ENCODE peak calls at places on chromosomes 7 and 10, in eight cellular contexts. I is GM10248; P is stimulated activated CD4-positive, alpha-beta T cell treated with anti-CD3 and anti-CD28 coated beads, Interleukin-2, amount 100 ng/mL, for 48 hours; O is activated CD4-positive, alpha-beta memory T cell treated with anti-CD3 and anti-CD28 coated beads for 36 hours; T is NCI-H187; U is memory B cell; V is NCI-H1417; J is activated CD4-positive, CD25-positive, alpha-beta regulatory T cell. N is an unnamed sample.

GRCh38 chr10:7520496-7521485 is 110.0 kb upstream of the SFMBT2 start:
- DNase-seq in I (peak), T (no peak), V (peak), J (no peak), O (no peak), U (no peak), P (no peak), N (no peak)

GRCh38 chr7:36487756-36488336 is 98.2 kb downstream of the ANLN start:
- DNase-seq in U (peak), P (peak), O (no peak), J (no peak), T (no peak), I (peak), V (peak), N (peak)

GRCh38 chr7:22561356-22561755 is 61.4 kb upstream of the STEAP1B start:
- DNase-seq in J (no peak), T (no peak), U (no peak), I (no peak), P (no peak), O (peak), V (no peak), N (no peak)

GRCh38 chr7:107847168-107847835 is 43.7 kb upstream of the DLD start:
- DNase-seq in P (no peak), V (no peak), I (no peak), U (no peak), O (no peak), J (no peak), T (peak), N (no peak)

GRCh38 chr7:140769852-140770251 is 73.3 kb downstream of the NDUFB2 start:
- DNase-seq in P (no peak), T (no peak), U (no peak), O (no peak), V (peak), I (no peak), J (no peak), N (no peak)

GRCh38 chr7:114414151-114415053 is at the start of gene FOXP2:
- DNase-seq in O (no peak), V (peak), P (no peak), U (no peak), I (no peak), J (no peak), T (peak), N (no peak)

GRCh38 chr7:962401-963081 is 8.1 kb upstream of the ADAP1 start:
- DNase-seq in V (no peak), U (no peak), T (no peak), J (no peak), P (no peak), O (no peak), I (no peak), N (no peak)

GRCh38 chr7:44348300-44348699 is 22.9 kb upstream of the CAMK2B start:
- DNase-seq in J (no peak), V (peak), O (peak), I (no peak), T (no peak), P (no peak), U (no peak), N (no peak)

GRCh38 chr7:4851459-4852422 is 10.1 kb downstream of the PAPOLB start:
- DNase-seq in O (no peak), T (no peak), J (no peak), V (no peak), I (no peak), P (no peak), U (no peak), N (no peak)

GRCh38 chr7:24898691-24899090 is 81.3 kb downstream of the OSBPL3 start:
- DNase-seq in I (peak), J (no peak), V (peak), T (no peak), U (no peak), O (no peak), P (no peak), N (no peak)

GRCh38 chr10:79414714-79415113 is 30.7 kb downstream of the ZCCHC24 start:
- DNase-seq in V (no peak), J (no peak), T (no peak), P (no peak), U (no peak), O (no peak), I (no peak), N (no peak)

GRCh38 chr7:6015917-6016652 is 7.0 kb downstream of the AIMP2 start:
- DNase-seq in J (no peak), I (no peak), U (no peak), V (no peak), P (no peak), T (peak), O (peak), N (no peak)

GRCh38 chr7:24728503-24729364 is 28.5 kb downstream of the GSDME start:
- DNase-seq in I (no peak), T (no peak), V (no peak), J (no peak), P (no peak), U (no peak), O (peak), N (no peak)

GRCh38 chr7:148501707-148502139 is 88.8 kb upstream of the C7orf33 start:
- DNase-seq in I (peak), O (peak), V (peak), P (no peak), U (peak), T (no peak), J (no peak), N (no peak)

GRCh38 chr10:75040576-75040975 is 70.9 kb upstream of the SAMD8 start:
- DNase-seq in P (no peak), V (peak), I (no peak), T (no peak), J (no peak), U (no peak), O (no peak), N (no peak)

GRCh38 chr7:115356139-115356746 is 434.3 kb downstream of the MDFIC start:
- DNase-seq in P (no peak), I (no peak), T (no peak), J (no peak), V (peak), U (no peak), O (no peak), N (no peak)

GRCh38 chr10:6195891-6196290 is 6.8 kb upstream of the PFKFB3 start:
- DNase-seq in U (no peak), I (no peak), J (no peak), T (no peak), V (no peak), P (no peak), O (no peak), N (no peak)

GRCh38 chr10:71231196-71231595 is 18.8 kb downstream of the UNC5B start:
- DNase-seq in V (no peak), P (no peak), O (no peak), J (no peak), U (no peak), I (no peak), T (no peak), N (no peak)

GRCh38 chr7:697259-697615 is 29.3 kb upstream of the DNAAF5 start:
- DNase-seq in P (no peak), O (no peak), J (no peak), T (no peak), V (no peak), U (no peak), I (no peak), N (no peak)

N was measured in activated T-cell treated with anti-CD3 and anti-CD28 coated beads for 24 hours.